ENCODE peak calls at places on chromosomes 3 and 15, in nine cellular contexts. S is G401, B is fibroblast of the aortic adventitia, Y is dermis blood vessel endothelial cell, D is epithelial cell of prostate, L is heart left ventricle, I is adipocyte, K is fibroblast of mammary gland, R is hypothalamus. F is an unnamed sample.

GRCh38 chr15:96365781-96366525 is 35.5 kb downstream of the NR2F2 start:
- DNase-seq in B (no peak), I (no peak), K (no peak), L (no peak), R (no peak), Y (no peak), S (no peak), D (no peak), F (no peak)

GRCh38 chr3:101303836-101304235 is 16.5 kb downstream of the IMPG2 start:
- DNase-seq in D (no peak), R (no peak), S (no peak), I (no peak), Y (no peak), B (no peak), L (no peak), K (no peak), F (no peak)

GRCh38 chr3:172217877-172218276 is 178.5 kb downstream of the FNDC3B start:
- DNase-seq in S (no peak), K (peak), Y (peak), L (no peak), D (no peak), B (peak), I (no peak), R (no peak), F (peak)

GRCh38 chr3:171982829-171983228 is 56.5 kb upstream of the FNDC3B start:
- DNase-seq in L (no peak), S (no peak), I (peak), R (no peak), Y (no peak), K (peak), B (peak), D (no peak), F (peak)

GRCh38 chr15:64137226-64137833 is 14.2 kb upstream of the SNX22 start:
- DNase-seq in Y (no peak), R (peak), L (no peak), D (no peak), B (no peak), I (no peak), K (no peak), S (no peak), F (no peak)

GRCh38 chr3:179272385-179272784 is 21.5 kb upstream of the KCNMB3 start:
- DNase-seq in D (no peak), L (no peak), R (no peak), Y (peak), K (peak), B (peak), I (peak), S (no peak), F (peak)

GRCh38 chr3:110855207-110855606 is 216.4 kb upstream of the NECTIN3 start:
- DNase-seq in S (no peak), L (no peak), D (no peak), B (no peak), R (no peak), I (no peak), Y (no peak), K (no peak), F (no peak)

GRCh38 chr3:120450261-120450913 is 405 bp downstream of the FSTL1 start:
- DNase-seq in D (no peak), R (peak), L (peak), S (no peak), K (no peak), I (peak), B (no peak), Y (peak), F (peak)

GRCh38 chr3:3165650-3166049 is 13.8 kb downstream of the CRBN start:
- DNase-seq in D (no peak), B (no peak), I (no peak), L (no peak), Y (no peak), R (no peak), S (no peak), K (no peak), F (no peak)

GRCh38 chr3:188446014-188446413 is 292.1 kb downstream of the LPP start:
- DNase-seq in Y (no peak), D (no peak), S (no peak), L (no peak), I (no peak), K (no peak), B (no peak), R (no peak), F (no peak)

GRCh38 chr15:64596701-64597468 is 136.5 kb downstream of the ZNF609 start:
- DNase-seq in D (no peak), L (no peak), S (peak), B (peak), R (peak), I (peak), K (peak), Y (peak), F (peak)

F was measured in EL.